ENCODE peak calls at places on chromosomes 7 and 10, in eight cellular contexts. A is NCI-H1092, R is mammary epithelial cell, P is ovary, Y is NCI-H1694, D is AML-193, K is HTR-8/SVneo, B is hippocampal formation. X is an unnamed sample.

GRCh38 chr10:43781480-43782361 is 133.0 kb upstream of the ZNF32 start:
- DNase-seq in A (no peak), B (no peak), Y (no peak), D (no peak), K (peak), R (no peak), P (no peak), X (no peak)

GRCh38 chr7:146115665-146116451 is 743 bp upstream of the CNTNAP2 start:
- DNase-seq in P (peak), R (peak), K (peak), D (no peak), A (peak), Y (no peak), B (peak), X (no peak)

GRCh38 chr10:119516381-119517234 is 25.9 kb downstream of the RGS10 start:
- DNase-seq in Y (no peak), A (no peak), P (no peak), K (no peak), B (no peak), R (no peak), D (peak), X (peak)

GRCh38 chr7:74287303-74288033 is 1.7 kb upstream of the CLIP2 start:
- DNase-seq in K (no peak), P (no peak), Y (no peak), R (no peak), D (no peak), B (no peak), A (no peak), X (no peak)

GRCh38 chr7:148607151-148607661 is 16.6 kb downstream of the C7orf33 start:
- DNase-seq in D (no peak), P (no peak), K (no peak), B (no peak), Y (no peak), R (no peak), A (no peak), X (no peak)

GRCh38 chr7:48171190-48171589 is at the start of gene ABCA13:
- DNase-seq in K (no peak), B (no peak), D (peak), P (no peak), R (peak), A (no peak), Y (no peak), X (no peak)

GRCh38 chr10:114110174-114110972 is 63.6 kb downstream of the CCDC186 start:
- DNase-seq in D (no peak), R (peak), K (no peak), Y (no peak), P (no peak), A (no peak), B (no peak), X (no peak)

GRCh38 chr7:152145853-152146466 is 120.5 kb downstream of the GALNT11 start:
- DNase-seq in K (peak), A (no peak), D (peak), B (no peak), Y (peak), R (peak), P (no peak), X (no peak)

GRCh38 chr7:52634996-52635395 is 400.4 kb upstream of the POM121L12 start:
- DNase-seq in K (no peak), D (no peak), R (no peak), P (no peak), Y (no peak), B (no peak), A (no peak), X (no peak)

GRCh38 chr10:119254355-119254754 is 47.0 kb downstream of the GRK5 start:
- DNase-seq in K (no peak), A (no peak), R (no peak), D (no peak), P (no peak), Y (no peak), B (no peak), X (no peak)

GRCh38 chr10:56633876-56634452 is 272.9 kb upstream of the ZWINT start:
- DNase-seq in R (no peak), K (no peak), D (no peak), B (no peak), A (no peak), P (no peak), Y (no peak), X (no peak)

GRCh38 chr10:90462761-90463160 is 395.1 kb downstream of the HTR7 start:
- DNase-seq in P (no peak), R (no peak), Y (no peak), A (no peak), K (no peak), D (no peak), B (no peak), X (no peak)

GRCh38 chr7:142901426-142902259 is 16.1 kb upstream of the TRPV6 start:
- DNase-seq in K (no peak), D (no peak), R (no peak), Y (no peak), P (no peak), B (no peak), A (no peak), X (no peak)

GRCh38 chr10:114603943-114604342 is 54.1 kb downstream of the ABLIM1 start:
- DNase-seq in B (no peak), R (no peak), D (no peak), K (no peak), Y (no peak), P (no peak), A (no peak), X (no peak)

GRCh38 chr7:75639893-75640600 is 98.7 kb downstream of the HIP1 start:
- DNase-seq in P (no peak), B (no peak), Y (no peak), K (no peak), A (no peak), R (no peak), D (no peak), X (no peak)

GRCh38 chr10:101752241-101752640 is 23.7 kb downstream of the FGF8 start:
- DNase-seq in P (no peak), B (no peak), K (no peak), A (no peak), Y (no peak), R (no peak), D (no peak), X (no peak)

GRCh38 chr10:93064874-93065660 is 4.5 kb downstream of the CYP26C1 start:
- DNase-seq in Y (no peak), A (no peak), P (no peak), R (no peak), D (no peak), K (no peak), B (no peak), X (no peak)

GRCh38 chr7:14676896-14677295 is 225.7 kb downstream of the DGKB start:
- DNase-seq in B (no peak), P (no peak), K (no peak), R (no peak), D (no peak), Y (no peak), A (no peak), X (no peak)

GRCh38 chr7:50085344-50085743 is 7.7 kb downstream of the ZPBP start:
- DNase-seq in D (no peak), A (no peak), R (no peak), P (no peak), B (no peak), Y (no peak), K (no peak), X (no peak)

GRCh38 chr10:87761892-87762291 is 56.1 kb downstream of the ATAD1 start:
- DNase-seq in P (no peak), Y (no peak), R (peak), B (no peak), D (no peak), K (peak), A (no peak), X (peak)

GRCh38 chr10:101897633-101898032 is 54.0 kb upstream of the KCNIP2 start:
- DNase-seq in K (no peak), P (no peak), Y (peak), D (no peak), A (no peak), R (no peak), B (no peak), X (no peak)

GRCh38 chr10:14574291-14574690 is 200.4 kb downstream of the FAM107B start:
- DNase-seq in Y (no peak), P (no peak), D (no peak), A (no peak), B (no peak), K (no peak), R (no peak), X (no peak)

GRCh38 chr10:124921261-124921660 is 20.7 kb upstream of the ZRANB1 start:
- DNase-seq in P (no peak), A (no peak), D (no peak), K (no peak), Y (no peak), R (peak), B (no peak), X (no peak)

X was measured in activated T-helper 1 cell treated with anti-CD3 and anti-CD28 coated beads, Interleukin-2, amount 50 U/mL, for 16 hours.